ENCODE peak calls at places on chromosomes 6 and 20, in ten cellular contexts. A, P, K, J, D, Q, V, E, W and X are unnamed samples.

GRCh38 chr6:33689148-33689494 is 22.4 kb downstream of the UQCC2 start:
- DNase-seq in A (no peak), P (no peak), K (no peak), J (peak), D (no peak), Q (no peak), V (no peak), E (no peak), W (no peak), X (no peak)

GRCh38 chr20:51574248-51575033 is 31.9 kb upstream of the NFATC2 start:
- DNase-seq in A (no peak), P (peak), K (no peak), J (no peak), D (no peak), Q (no peak), V (no peak), E (no peak), W (no peak), X (no peak)

GRCh38 chr6:107398005-107398404 is 61.4 kb downstream of the PDSS2 start:
- DNase-seq in A (no peak), P (no peak), K (no peak), J (no peak), D (no peak), Q (no peak), V (no peak), E (no peak), W (no peak), X (no peak)

GRCh38 chr20:41180599-41181333 is 43.4 kb downstream of the PLCG1 start:
- DNase-seq in A (no peak), P (no peak), K (no peak), J (no peak), D (peak), Q (no peak), V (no peak), E (peak), W (no peak), X (no peak)

GRCh38 chr20:52379723-52380336 is 188.3 kb upstream of the ZFP64 start:
- DNase-seq in A (peak), P (peak), K (peak), J (no peak), D (no peak), Q (peak), V (no peak), E (peak), W (peak), X (peak)

GRCh38 chr6:79949235-79949634 is 1.9 kb upstream of the ELOVL4 start:
- DNase-seq in A (peak), P (peak), K (peak), J (no peak), D (no peak), Q (peak), V (no peak), E (no peak), W (peak), X (peak)

GRCh38 chr6:167703781-167704180 is 122.9 kb upstream of the AFDN start:
- DNase-seq in A (no peak), P (no peak), K (no peak), J (no peak), D (no peak), Q (no peak), V (no peak), E (no peak), W (no peak), X (no peak)

GRCh38 chr20:6705920-6706500 is 61.5 kb upstream of the BMP2 start:
- DNase-seq in A (no peak), P (peak), K (no peak), J (no peak), D (no peak), Q (no peak), V (no peak), E (no peak), W (no peak), X (no peak)

GRCh38 chr6:83432626-83433025 is 1.8 kb upstream of the ME1 start:
- DNase-seq in A (peak), P (peak), K (no peak), J (no peak), D (no peak), Q (no peak), V (no peak), E (no peak), W (no peak), X (no peak)

GRCh38 chr6:138817799-138818198 is 21.9 kb downstream of the ECT2L start:
- DNase-seq in A (peak), P (peak), K (no peak), J (no peak), D (no peak), Q (peak), V (peak), E (no peak), W (peak), X (peak)

GRCh38 chr6:42103753-42104094 is 38.7 kb downstream of the C6orf132 start:
- DNase-seq in A (no peak), P (no peak), K (no peak), J (no peak), D (no peak), Q (no peak), V (no peak), E (no peak), W (no peak), X (no peak)

GRCh38 chr6:25302156-25302555 is 23.0 kb downstream of the CARMIL1 start:
- DNase-seq in A (no peak), P (no peak), K (no peak), J (no peak), D (no peak), Q (no peak), V (no peak), E (no peak), W (no peak), X (no peak)

GRCh38 chr6:136503303-136503702 is 46.9 kb downstream of the MAP7 start:
- DNase-seq in A (no peak), P (no peak), K (no peak), J (no peak), D (no peak), Q (no peak), V (no peak), E (no peak), W (no peak), X (no peak)

GRCh38 chr6:169445661-169446581 is 192.3 kb upstream of the THBS2 start:
- DNase-seq in A (no peak), P (no peak), K (no peak), J (no peak), D (no peak), Q (no peak), V (no peak), E (no peak), W (peak), X (no peak)

GRCh38 chr6:3035397-3035796 is 32.9 kb upstream of the RIPK1 start:
- DNase-seq in A (no peak), P (no peak), K (no peak), J (no peak), D (no peak), Q (no peak), V (no peak), E (no peak), W (no peak), X (no peak)

GRCh38 chr6:3037578-3038365 is 30.5 kb upstream of the RIPK1 start:
- DNase-seq in A (no peak), P (no peak), K (no peak), J (no peak), D (no peak), Q (peak), V (no peak), E (no peak), W (no peak), X (no peak)

GRCh38 chr6:3033652-3034051 is 34.0 kb downstream of the NQO2 start:
- DNase-seq in A (no peak), P (no peak), K (no peak), J (no peak), D (no peak), Q (no peak), V (no peak), E (no peak), W (no peak), X (no peak)

GRCh38 chr6:3039384-3039783 is 28.9 kb upstream of the RIPK1 start:
- DNase-seq in A (no peak), P (no peak), K (no peak), J (no peak), D (no peak), Q (peak), V (no peak), E (no peak), W (no peak), X (no peak)

GRCh38 chr6:3036861-3037469 is 31.3 kb upstream of the RIPK1 start:
- DNase-seq in A (no peak), P (no peak), K (no peak), J (no peak), D (no peak), Q (no peak), V (no peak), E (no peak), W (no peak), X (no peak)
- H3K4me3 ChIP-seq in A (no peak), P (no peak), K (no peak), J (no peak), D (no peak), Q (no peak), V (no peak), E (no peak), W (no peak), X (no peak)

GRCh38 chr20:63198606-63199005 is 17.3 kb downstream of the YTHDF1 start:
- DNase-seq in A (no peak), P (no peak), K (no peak), J (no peak), D (no peak), Q (no peak), V (no peak), E (no peak), W (no peak), X (no peak)
- TF ChIP-seq CTCF in A (no peak), P (no peak), K (no peak), J (no peak), D (no peak), Q (no peak), V (no peak), E (no peak), W (no peak), X (no peak)

GRCh38 chr20:11387189-11387754 is 530.4 kb upstream of the BTBD3 start:
- DNase-seq in A (peak), P (peak), K (no peak), J (no peak), D (no peak), Q (no peak), V (no peak), E (no peak), W (no peak), X (peak)
- H3K27ac ChIP-seq in A (no peak), P (peak), K (peak), J (no peak), D (no peak), Q (no peak), V (no peak), E (peak), W (no peak), X (peak)

DNA sequence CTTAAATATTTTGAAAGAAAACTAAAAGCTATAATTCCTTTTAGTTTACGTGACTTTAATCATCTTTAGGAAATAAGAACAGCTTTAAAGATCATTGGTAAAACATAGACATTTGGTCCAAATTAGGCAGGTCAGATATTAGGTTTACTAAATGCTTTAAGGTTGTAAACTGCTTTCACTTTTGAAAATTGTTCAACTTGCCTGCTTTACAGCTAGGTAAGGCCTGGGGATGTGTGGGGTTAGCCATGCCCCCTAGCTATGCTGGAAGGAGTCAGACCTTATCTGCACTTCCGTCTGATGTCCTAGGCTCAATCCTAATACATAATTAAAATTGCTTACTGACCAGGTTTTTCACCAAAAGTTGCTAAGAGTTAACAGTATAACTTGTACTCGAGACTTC is 30.5 kb upstream of the TPD52L1 start:
- DNase-seq in A (no peak), P (no peak), K (no peak), J (no peak), D (no peak), Q (no peak), V (no peak), E (no peak), W (no peak), X (no peak)
- H3K4me3 ChIP-seq in A (no peak), P (no peak), K (no peak), J (no peak), D (no peak), Q (no peak), V (no peak), E (no peak), W (no peak), X (no peak)